ENCODE peak calls at places on chromosomes 1 and 21, in seven cellular contexts. P is K562, Z is AG04450, I is right lobe of liver, A is heart right ventricle, H is NB4, Y is cardiac muscle cell. D is an unnamed sample.
A peak's percentile ranks its signal among the peaks of the same experiment; 100 is the strongest.

GRCh38 chr21:36330904-36331303 is 10.9 kb downstream of the MORC3 start:
- DNase-seq in P (peak; percentile 71), Z (no peak), I (peak; percentile 46), A (peak; percentile 29), H (peak; percentile 70), Y (peak; percentile 73), D (peak; percentile 44)

GRCh38 chr21:42378418-42378817 is 12.1 kb upstream of the TFF1 start:
- DNase-seq in P (no peak), Z (no peak), I (no peak), A (no peak), H (no peak), Y (no peak), D (no peak)

GRCh38 chr1:107965112-107965991 is at the start of gene VAV3:
- DNase-seq in P (no peak), Z (no peak), I (peak; percentile 80), A (peak; percentile 84), H (peak; percentile 89), Y (peak; percentile 79), D (peak; percentile 79)

GRCh38 chr1:201594575-201595245 is 55.8 kb downstream of the NAV1 start:
- DNase-seq in P (peak; percentile 68), Z (no peak), I (no peak), A (no peak), H (peak; percentile 28), Y (peak; percentile 45), D (peak; percentile 61)

GRCh38 chr1:184596950-184597651 is 157.6 kb downstream of the EDEM3 start:
- DNase-seq in P (no peak), Z (no peak), I (no peak), A (no peak), H (no peak), Y (no peak), D (no peak)

GRCh38 chr1:23554481-23555224 is 4.6 kb downstream of the ID3 start:
- DNase-seq in P (peak; percentile 92), Z (no peak), I (peak; percentile 89), A (peak; percentile 89), H (peak; percentile 72), Y (peak; percentile 93), D (peak; percentile 93)

GRCh38 chr1:108327534-108328462 is 83.9 kb upstream of the NBPF4 start:
- DNase-seq in P (peak; percentile 70), Z (no peak), I (no peak), A (no peak), H (peak; percentile 4), Y (no peak), D (no peak)

GRCh38 chr1:201566933-201567801 is 28.2 kb downstream of the NAV1 start:
- DNase-seq in P (peak; percentile 94), Z (no peak), I (no peak), A (no peak), H (no peak), Y (no peak), D (no peak)

GRCh38 chr1:179876289-179876715 is 1.3 kb downstream of the TOR1AIP2 start:
- DNase-seq in P (peak; percentile 60), Z (no peak), I (no peak), A (no peak), H (peak; percentile 63), Y (peak; percentile 62), D (no peak)

GRCh38 chr1:229884765-229885164 is 182.3 kb upstream of the GALNT2 start:
- DNase-seq in P (no peak), Z (no peak), I (no peak), A (no peak), H (no peak), Y (no peak), D (no peak)
- TF ChIP-seq CTCF in P (no peak), Z (no peak), I (no peak), A (no peak), H (no peak), Y (no peak), D (no peak)

GRCh38 chr1:11364170-11364569 is 91.2 kb downstream of the UBIAD1 start:
- DNase-seq in P (peak; percentile 68), Z (no peak), I (peak; percentile 31), A (no peak), H (peak; percentile 47), Y (no peak), D (no peak)
- TF ChIP-seq CTCF in P (peak; percentile 80), Z (no peak), I (peak; percentile 47), A (peak; percentile 31), H (peak; percentile 40), Y (no peak), D (peak; percentile 24)

DNA sequence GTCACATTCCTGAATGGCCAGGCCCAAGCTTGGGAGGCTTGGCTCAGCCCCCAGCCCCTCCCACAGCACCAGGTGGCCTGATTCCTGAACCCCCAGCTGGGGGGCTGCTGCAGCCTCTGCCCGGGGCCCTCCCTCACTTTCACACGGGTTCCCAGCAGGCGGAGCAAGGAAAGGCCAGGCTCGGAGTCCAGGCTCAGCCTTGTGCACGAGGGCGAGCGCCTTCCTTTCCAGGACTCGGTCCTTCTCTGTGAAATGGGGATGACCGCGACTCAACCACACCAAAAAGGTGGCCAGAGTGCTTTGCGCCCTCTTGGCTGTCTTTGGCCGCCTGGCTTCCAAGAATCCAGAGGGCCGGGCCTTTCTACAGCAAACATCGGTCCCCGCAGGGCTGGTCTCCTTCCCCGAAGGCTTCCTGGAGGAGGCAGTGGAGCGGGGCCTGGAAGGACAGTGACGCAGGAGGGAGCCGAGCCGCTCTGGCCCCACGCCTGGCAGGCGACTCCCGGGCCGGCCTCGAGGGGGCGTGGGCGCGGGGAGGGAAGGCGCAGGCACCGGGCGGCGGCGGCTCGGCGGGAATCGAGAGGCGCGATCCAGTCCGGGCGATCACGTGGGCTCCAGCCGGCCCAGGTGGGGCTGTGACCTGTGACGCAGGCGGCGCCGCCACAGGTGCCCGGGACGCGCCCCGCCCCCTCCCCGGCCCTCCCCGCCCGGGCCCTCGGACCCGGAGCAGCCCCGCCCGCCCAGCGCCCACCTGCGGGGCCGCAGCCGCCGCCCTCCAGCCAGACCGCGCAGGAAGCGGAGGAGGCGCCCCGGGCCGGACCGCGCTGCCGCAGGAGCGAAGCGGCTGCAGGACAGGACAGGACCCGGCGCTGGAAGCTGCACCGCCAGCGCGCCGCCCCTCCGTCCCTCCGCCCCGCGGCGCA is at the start of gene ARHGEF16:
- DNase-seq in P (peak; percentile 74), Z (no peak), I (peak; percentile 90), A (peak; percentile 61), H (peak; percentile 70), Y (peak; percentile 39), D (peak; percentile 78)
- TF ChIP-seq CTCF in P (peak; percentile 59), Z (peak; percentile 13), I (peak; percentile 49), A (peak; percentile 51), H (peak; percentile 18), Y (peak; percentile 32), D (no peak)

GRCh38 chr1:36160949-36161485 is 5.1 kb downstream of the MAP7D1 start:
- DNase-seq in P (peak; percentile 72), Z (no peak), I (peak; percentile 56), A (peak; percentile 72), H (peak; percentile 90), Y (peak; percentile 77), D (peak; percentile 74)
- TF ChIP-seq CTCF in P (peak; percentile 76), Z (peak; percentile 56), I (no peak), A (peak; percentile 38), H (peak; percentile 38), Y (peak; percentile 50), D (no peak)

GRCh38 chr1:160354388-160354985 is 11.3 kb downstream of the NCSTN start:
- DNase-seq in P (peak; percentile 60), Z (no peak), I (no peak), A (no peak), H (peak; percentile 56), Y (peak; percentile 45), D (peak; percentile 47)
- TF ChIP-seq CTCF in P (peak; percentile 71), Z (peak; percentile 55), I (peak; percentile 37), A (peak; percentile 50), H (peak; percentile 73), Y (peak; percentile 59), D (peak; percentile 46)

DNA sequence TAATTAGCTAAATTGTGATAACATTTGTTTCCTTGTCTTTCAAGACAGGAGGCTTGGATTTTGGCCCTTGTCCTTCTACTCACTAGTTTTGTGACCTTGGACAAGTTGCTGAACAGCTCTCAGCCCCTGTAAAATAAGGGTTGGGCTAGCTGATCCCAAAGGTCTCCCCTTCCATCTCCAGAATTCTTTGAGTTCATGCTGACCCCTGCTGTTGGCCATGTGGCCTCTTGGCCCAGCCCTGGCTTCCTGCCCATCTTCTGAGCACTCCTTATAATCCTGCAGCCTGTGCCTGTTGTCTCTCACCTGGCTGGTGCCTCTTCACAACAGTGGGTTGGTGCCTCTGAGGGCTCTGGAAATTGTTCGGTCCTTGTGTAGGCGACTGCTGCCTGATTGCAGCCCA is 10.1 kb downstream of the PTGFRN start:
- DNase-seq in P (peak; percentile 72), Z (no peak), I (no peak), A (peak; percentile 22), H (no peak), Y (peak; percentile 10), D (no peak)
- TF ChIP-seq CTCF in P (peak; percentile 54), Z (no peak), I (no peak), A (no peak), H (no peak), Y (no peak), D (no peak)

DNA sequence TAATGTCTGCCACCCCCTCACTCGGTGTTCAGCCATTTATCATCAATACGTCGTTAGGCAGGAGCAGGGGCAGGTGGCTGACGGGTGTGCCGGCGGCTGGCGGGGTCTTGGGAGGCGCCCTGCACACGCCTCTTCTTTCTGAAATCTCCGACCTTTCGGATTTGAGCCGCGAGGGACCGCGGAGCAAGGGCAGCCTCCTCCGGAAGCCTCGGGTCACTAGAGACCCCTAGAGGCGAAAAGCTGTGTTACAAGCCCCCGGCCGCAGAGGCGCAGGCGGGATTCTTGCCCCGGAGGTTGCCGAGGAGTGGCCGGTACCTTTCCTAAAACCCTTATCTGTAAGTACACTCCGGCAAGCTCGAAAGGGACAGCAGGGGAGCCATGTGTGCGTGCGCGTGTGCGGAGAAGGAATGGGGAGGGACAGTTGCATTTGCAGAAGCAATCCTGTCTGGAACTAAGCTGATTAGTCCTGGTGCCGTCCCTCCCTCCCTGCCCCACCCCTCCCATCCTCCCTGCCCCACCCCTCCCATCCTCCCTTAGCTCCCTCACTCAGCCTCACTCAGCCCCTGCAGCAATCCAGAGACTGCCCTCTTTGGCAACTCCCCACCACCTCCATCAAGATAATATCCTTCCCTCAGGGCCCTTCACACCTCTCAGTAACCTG is 11.0 kb downstream of the BRINP2 start:
- DNase-seq in P (peak; percentile 77), Z (no peak), I (peak; percentile 54), A (peak; percentile 52), H (peak; percentile 65), Y (peak; percentile 66), D (peak; percentile 88)
- TF ChIP-seq CTCF in P (peak; percentile 81), Z (peak; percentile 86), I (peak; percentile 73), A (peak; percentile 82), H (peak; percentile 79), Y (peak; percentile 87), D (peak; percentile 83)

GRCh38 chr1:204080163-204080903 is 7.4 kb downstream of the SOX13 start:
- DNase-seq in P (peak; percentile 60), Z (no peak), I (peak; percentile 70), A (peak; percentile 71), H (peak; percentile 71), Y (peak; percentile 96), D (no peak)
- TF ChIP-seq CTCF in P (no peak), Z (no peak), I (no peak), A (no peak), H (no peak), Y (no peak), D (no peak)

DNA sequence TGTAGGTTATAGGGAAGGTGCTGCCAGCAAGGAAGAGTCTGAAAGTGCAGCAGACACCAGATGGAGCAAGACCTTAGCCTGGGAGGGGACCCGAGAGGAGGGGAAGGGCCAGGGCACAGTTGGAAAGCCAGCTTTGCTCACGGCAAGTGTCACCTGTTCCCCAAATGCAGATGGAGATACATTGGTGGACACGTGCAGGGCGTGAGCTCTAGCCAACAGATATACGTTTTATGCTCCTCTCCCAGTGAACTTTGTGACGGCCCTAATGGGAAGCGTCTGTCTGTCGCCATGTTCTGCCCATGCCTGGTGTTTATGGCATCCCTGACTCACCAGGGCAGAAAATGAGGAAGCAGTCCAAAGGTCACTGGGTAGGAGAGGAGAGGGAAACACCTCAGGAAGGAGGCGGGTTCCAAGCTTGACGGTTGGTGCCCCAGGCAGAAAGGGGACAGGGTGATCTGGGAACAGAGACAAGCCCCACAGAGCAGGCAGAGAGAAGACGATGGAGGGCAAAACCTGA is 7.6 kb downstream of the GPA33 start:
- DNase-seq in P (no peak), Z (no peak), I (no peak), A (no peak), H (peak; percentile 48), Y (no peak), D (no peak)
- TF ChIP-seq CTCF in P (no peak), Z (no peak), I (no peak), A (no peak), H (no peak), Y (no peak), D (no peak)